ENCODE peak calls at places on chromosomes 6 and 20, in eight cellular contexts. D, L, Q, U, W, S, X and F are unnamed samples.

GRCh38 chr6:144286503-144287393 is 1.6 kb downstream of the UTRN start:
- DNase-seq in D (peak), L (peak), Q (peak), U (peak), W (no peak), S (peak), X (peak), F (peak)

GRCh38 chr20:373171-373890 is 7.2 kb upstream of the TRIB3 start:
- DNase-seq in D (peak), L (no peak), Q (peak), U (no peak), W (no peak), S (peak), X (no peak), F (no peak)

GRCh38 chr6:12580296-12580695 is 136.3 kb upstream of the PHACTR1 start:
- DNase-seq in D (no peak), L (no peak), Q (no peak), U (no peak), W (no peak), S (no peak), X (no peak), F (no peak)

GRCh38 chr6:119301429-119301828 is 48.1 kb downstream of the MAN1A1 start:
- DNase-seq in D (no peak), L (no peak), Q (no peak), U (no peak), W (no peak), S (no peak), X (no peak), F (no peak)

GRCh38 chr6:18567380-18567779 is 180.2 kb downstream of the RNF144B start:
- DNase-seq in D (no peak), L (no peak), Q (no peak), U (no peak), W (no peak), S (no peak), X (no peak), F (no peak)

GRCh38 chr6:30213999-30214982 is 1.1 kb upstream of the TRIM26 start:
- DNase-seq in D (peak), L (peak), Q (peak), U (peak), W (peak), S (peak), X (peak), F (no peak)

GRCh38 chr6:152948150-152948768 is 34.6 kb downstream of the FBXO5 start:
- DNase-seq in D (no peak), L (no peak), Q (no peak), U (peak), W (no peak), S (peak), X (no peak), F (no peak)

GRCh38 chr20:39659010-39659409 is 696.9 kb downstream of the DHX35 start:
- DNase-seq in D (no peak), L (no peak), Q (no peak), U (no peak), W (no peak), S (no peak), X (no peak), F (no peak)

GRCh38 chr20:59001449-59002171 is 5.4 kb downstream of the CTSZ start:
- DNase-seq in D (no peak), L (no peak), Q (no peak), U (no peak), W (no peak), S (no peak), X (no peak), F (no peak)

GRCh38 chr6:34531580-34532201 is 24.4 kb downstream of the SPDEF start:
- DNase-seq in D (no peak), L (no peak), Q (peak), U (no peak), W (no peak), S (peak), X (no peak), F (no peak)

GRCh38 chr6:80003841-80004198 is 629 bp upstream of the TTK start:
- DNase-seq in D (no peak), L (no peak), Q (peak), U (no peak), W (peak), S (peak), X (no peak), F (no peak)

GRCh38 chr6:46199387-46199786 is 28.6 kb upstream of the ENPP5 start:
- DNase-seq in D (no peak), L (peak), Q (no peak), U (no peak), W (no peak), S (peak), X (peak), F (no peak)

GRCh38 chr6:97705568-97705967 is 422.6 kb upstream of the MMS22L start:
- DNase-seq in D (no peak), L (no peak), Q (no peak), U (no peak), W (no peak), S (no peak), X (no peak), F (no peak)

GRCh38 chr6:107550241-107550840 is 60.4 kb downstream of the SOBP start:
- DNase-seq in D (no peak), L (no peak), Q (no peak), U (no peak), W (no peak), S (no peak), X (no peak), F (no peak)

GRCh38 chr20:62575976-62576722 is 66.2 kb upstream of the SLCO4A1 start:
- DNase-seq in D (no peak), L (no peak), Q (no peak), U (no peak), W (no peak), S (no peak), X (no peak), F (no peak)

GRCh38 chr6:835476-836160 is 142.7 kb upstream of the EXOC2 start:
- DNase-seq in D (no peak), L (no peak), Q (no peak), U (no peak), W (no peak), S (no peak), X (no peak), F (no peak)

GRCh38 chr6:133863228-133863627 is 25.7 kb upstream of the TCF21 start:
- DNase-seq in D (no peak), L (no peak), Q (no peak), U (no peak), W (no peak), S (no peak), X (no peak), F (no peak)

GRCh38 chr20:62918137-62918536 is 8.2 kb downstream of the DIDO1 start:
- DNase-seq in D (no peak), L (no peak), Q (no peak), U (no peak), W (no peak), S (no peak), X (no peak), F (no peak)

GRCh38 chr20:1397710-1398109 is 4.9 kb upstream of the FKBP1A start:
- DNase-seq in D (no peak), L (no peak), Q (no peak), U (no peak), W (no peak), S (peak), X (no peak), F (no peak)

GRCh38 chr6:157218371-157219198 is 104.7 kb downstream of the TMEM242 start:
- DNase-seq in D (no peak), L (no peak), Q (peak), U (no peak), W (no peak), S (no peak), X (no peak), F (no peak)

GRCh38 chr20:16020971-16021370 is 552.3 kb downstream of the KIF16B start:
- DNase-seq in D (peak), L (no peak), Q (no peak), U (no peak), W (no peak), S (peak), X (no peak), F (peak)

GRCh38 chr20:43721429-43722152 is 5.2 kb downstream of the GTSF1L start:
- DNase-seq in D (no peak), L (no peak), Q (no peak), U (no peak), W (no peak), S (no peak), X (no peak), F (no peak)

GRCh38 chr20:36632147-36632486 is 13.9 kb downstream of the SLA2 start:
- DNase-seq in D (no peak), L (no peak), Q (no peak), U (no peak), W (no peak), S (no peak), X (no peak), F (no peak)

GRCh38 chr6:24936641-24937317 is 1.0 kb upstream of the RIPOR2 start:
- DNase-seq in D (no peak), L (no peak), Q (no peak), U (no peak), W (no peak), S (no peak), X (no peak), F (no peak)

GRCh38 chr6:136734977-136735376 is 57.3 kb downstream of the MAP3K5 start:
- DNase-seq in D (no peak), L (no peak), Q (no peak), U (no peak), W (no peak), S (no peak), X (no peak), F (no peak)

GRCh38 chr20:46286977-46287376 is 21.3 kb downstream of the CDH22 start:
- DNase-seq in D (no peak), L (no peak), Q (no peak), U (no peak), W (no peak), S (no peak), X (no peak), F (no peak)

GRCh38 chr6:156852858-156853216 is 75.7 kb downstream of the ARID1B start:
- DNase-seq in D (no peak), L (no peak), Q (no peak), U (no peak), W (no peak), S (no peak), X (no peak), F (no peak)

GRCh38 chr6:125858427-125859320 is 67.9 kb downstream of the NCOA7 start:
- DNase-seq in D (peak), L (no peak), Q (no peak), U (peak), W (no peak), S (peak), X (peak), F (no peak)

GRCh38 chr6:125855783-125856182 is 65.0 kb downstream of the NCOA7 start:
- DNase-seq in D (no peak), L (no peak), Q (no peak), U (no peak), W (no peak), S (no peak), X (no peak), F (no peak)

GRCh38 chr6:125859691-125860210 is 69.0 kb downstream of the NCOA7 start:
- DNase-seq in D (no peak), L (no peak), Q (no peak), U (no peak), W (no peak), S (no peak), X (no peak), F (no peak)

GRCh38 chr6:125854355-125854754 is 63.6 kb downstream of the NCOA7 start:
- DNase-seq in D (no peak), L (no peak), Q (no peak), U (no peak), W (no peak), S (no peak), X (no peak), F (no peak)

DNA sequence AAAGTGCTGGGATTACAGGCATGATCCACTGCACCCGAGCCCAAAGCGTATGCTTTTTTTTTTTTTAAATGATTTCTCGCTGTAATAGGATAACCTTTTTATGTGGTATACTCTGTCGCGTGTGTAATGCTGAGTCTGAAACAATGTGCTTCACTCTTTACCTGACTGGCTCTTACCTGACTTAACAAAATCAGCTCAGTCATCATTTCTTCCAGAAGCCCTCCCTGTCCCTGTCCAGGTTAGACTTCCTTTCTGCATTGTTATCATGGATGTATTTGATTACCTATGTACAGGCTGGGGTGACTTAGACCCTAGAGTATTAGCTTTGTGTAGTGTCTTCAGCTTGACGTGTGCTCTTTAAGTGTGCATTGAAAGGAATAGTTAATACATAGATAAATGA is 67.1 kb downstream of the NCOA7 start:
- DNase-seq in D (no peak), L (no peak), Q (no peak), U (no peak), W (no peak), S (no peak), X (no peak), F (no peak)
- H3K27ac ChIP-seq in D (no peak), L (no peak), Q (no peak), U (no peak), W (no peak), S (no peak), X (no peak), F (no peak)

GRCh38 chr6:3744901-3745470 is 6.5 kb downstream of the PXDC1 start:
- DNase-seq in D (no peak), L (no peak), Q (no peak), U (no peak), W (no peak), S (no peak), X (no peak), F (no peak)
- H3K27ac ChIP-seq in D (no peak), L (peak), Q (peak), U (no peak), W (no peak), S (no peak), X (no peak), F (no peak)

GRCh38 chr6:55276745-55277627 is 50.3 kb upstream of the GFRAL start:
- DNase-seq in D (peak), L (no peak), Q (peak), U (peak), W (no peak), S (peak), X (peak), F (peak)
- H3K27ac ChIP-seq in D (no peak), L (peak), Q (peak), U (peak), W (no peak), S (no peak), X (no peak), F (no peak)

GRCh38 chr20:50453533-50453932 is 56.6 kb upstream of the PTPN1 start:
- DNase-seq in D (no peak), L (no peak), Q (no peak), U (no peak), W (no peak), S (no peak), X (no peak), F (no peak)
- H3K27ac ChIP-seq in D (no peak), L (peak), Q (no peak), U (no peak), W (no peak), S (no peak), X (no peak), F (no peak)

GRCh38 chr6:53527249-53527765 is 17.6 kb downstream of the GCLC start:
- DNase-seq in D (no peak), L (no peak), Q (no peak), U (no peak), W (no peak), S (no peak), X (no peak), F (no peak)
- H3K27ac ChIP-seq in D (no peak), L (no peak), Q (peak), U (no peak), W (no peak), S (no peak), X (no peak), F (peak)

DNA sequence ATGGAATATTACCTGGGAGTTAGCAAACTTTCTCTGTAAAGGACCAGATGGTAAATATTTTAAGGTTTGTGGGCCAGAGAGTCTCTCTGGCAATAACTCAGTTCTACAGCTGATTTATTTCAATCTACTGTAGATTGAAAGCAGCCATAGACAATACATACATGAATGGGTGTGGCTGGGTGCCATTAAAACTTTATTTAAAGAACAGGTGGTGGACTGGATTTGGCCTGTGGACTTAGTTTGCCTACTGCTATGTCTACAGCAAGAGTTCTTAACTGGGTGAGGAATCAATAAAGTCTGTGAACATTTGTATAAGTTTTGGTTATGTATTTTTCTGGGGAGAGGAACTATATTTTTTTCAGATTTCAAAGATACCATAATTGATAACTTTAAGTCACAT is 55.1 kb downstream of the SLC22A2 start:
- DNase-seq in D (no peak), L (no peak), Q (no peak), U (no peak), W (no peak), S (no peak), X (no peak), F (no peak)
- H3K27ac ChIP-seq in D (no peak), L (no peak), Q (no peak), U (no peak), W (no peak), S (no peak), X (no peak), F (no peak)